ENCODE peak calls at places on chromosomes 1 and 21, in six cellular contexts. One of them, this sample, is unnamed.

GRCh38 chr1:176717052-176717754 is 254.2 kb downstream of the PAPPA2 start:
- DNase-seq in GM12891: no peak
- DNase-seq in HepG2: no peak
- DNase-seq in H1: no peak
- DNase-seq in K562: no peak
- DNase-seq in GM12878: no peak
- DNase-seq in this sample: no peak

GRCh38 chr1:18109756-18110597 is 2.4 kb downstream of the IGSF21 start:
- DNase-seq in H1: peak; percentile 96
- DNase-seq in GM12878: no peak
- DNase-seq in HepG2: no peak
- DNase-seq in K562: no peak
- DNase-seq in GM12891: peak; percentile 21
- DNase-seq in this sample: no peak

GRCh38 chr1:23385119-23385621 is 15.5 kb upstream of the ZNF436 start:
- DNase-seq in GM12878: no peak
- DNase-seq in K562: no peak
- DNase-seq in H1: no peak
- DNase-seq in GM12891: no peak
- DNase-seq in HepG2: no peak
- DNase-seq in this sample: no peak

GRCh38 chr1:225762444-225762843 is 15.2 kb upstream of the SRP9 start:
- DNase-seq in H1: no peak
- DNase-seq in HepG2: peak; percentile 76
- DNase-seq in K562: peak; percentile 17
- DNase-seq in GM12891: no peak
- DNase-seq in GM12878: no peak
- DNase-seq in this sample: no peak

GRCh38 chr1:157961805-157962762 is 31.4 kb upstream of the KIRREL1 start:
- DNase-seq in HepG2: no peak
- DNase-seq in K562: no peak
- DNase-seq in H1: no peak
- DNase-seq in GM12878: no peak
- DNase-seq in GM12891: no peak
- DNase-seq in this sample: no peak

GRCh38 chr21:44087426-44088400 is 19.5 kb upstream of the PWP2 start:
- DNase-seq in GM12878: no peak
- DNase-seq in H1: peak; percentile 33
- DNase-seq in GM12891: no peak
- DNase-seq in HepG2: no peak
- DNase-seq in K562: no peak
- DNase-seq in this sample: no peak

GRCh38 chr1:36922071-36922470 is 112.2 kb downstream of the GRIK3 start:
- DNase-seq in HepG2: no peak
- DNase-seq in GM12891: no peak
- DNase-seq in K562: no peak
- DNase-seq in GM12878: no peak
- DNase-seq in H1: peak; percentile 33
- DNase-seq in this sample: no peak

GRCh38 chr1:37717631-37718030 is 25.3 kb downstream of the CDCA8 start:
- DNase-seq in K562: no peak
- DNase-seq in HepG2: no peak
- DNase-seq in GM12878: no peak
- DNase-seq in GM12891: no peak
- DNase-seq in H1: no peak
- DNase-seq in this sample: no peak

GRCh38 chr1:160428053-160428452 is 27.7 kb downstream of the VANGL2 start:
- DNase-seq in H1: no peak
- DNase-seq in GM12878: no peak
- DNase-seq in HepG2: no peak
- DNase-seq in K562: no peak
- DNase-seq in GM12891: no peak
- DNase-seq in this sample: no peak

GRCh38 chr21:44508426-44508710 is 31.6 kb downstream of the KRTAP10-1 start:
- DNase-seq in GM12878: no peak
- DNase-seq in K562: no peak
- DNase-seq in H1: no peak
- DNase-seq in HepG2: no peak
- DNase-seq in GM12891: no peak
- DNase-seq in this sample: no peak

GRCh38 chr1:11985851-11986250 is 5.6 kb downstream of the MFN2 start:
- DNase-seq in HepG2: no peak
- DNase-seq in K562: no peak
- DNase-seq in GM12891: no peak
- DNase-seq in GM12878: no peak
- DNase-seq in H1: no peak
- DNase-seq in this sample: no peak

GRCh38 chr1:12294076-12294475 is 64.2 kb downstream of the VPS13D start:
- DNase-seq in K562: no peak
- DNase-seq in GM12891: no peak
- DNase-seq in H1: no peak
- DNase-seq in GM12878: no peak
- DNase-seq in HepG2: no peak
- DNase-seq in this sample: no peak

GRCh38 chr1:34740161-34740875 is 14.5 kb upstream of the GJB5 start:
- DNase-seq in GM12878: no peak
- DNase-seq in HepG2: no peak
- DNase-seq in H1: no peak
- DNase-seq in GM12891: no peak
- DNase-seq in K562: peak; percentile 26
- DNase-seq in this sample: no peak

GRCh38 chr1:108605633-108606032 is 45.7 kb downstream of the EEIG2 start:
- DNase-seq in HepG2: no peak
- DNase-seq in H1: no peak
- DNase-seq in GM12891: no peak
- DNase-seq in K562: no peak
- DNase-seq in GM12878: no peak
- DNase-seq in this sample: no peak

GRCh38 chr1:19664453-19665043 is at the start of gene HTR6:
- DNase-seq in GM12891: peak; percentile 69
- DNase-seq in GM12878: no peak
- DNase-seq in HepG2: no peak
- DNase-seq in K562: peak; percentile 73
- DNase-seq in H1: no peak
- DNase-seq in this sample: peak; percentile 63

GRCh38 chr1:35073265-35073811 is 5.8 kb upstream of the ZMYM1 start:
- DNase-seq in GM12891: no peak
- DNase-seq in GM12878: no peak
- DNase-seq in K562: no peak
- DNase-seq in HepG2: no peak
- DNase-seq in H1: no peak
- DNase-seq in this sample: no peak

GRCh38 chr1:154749078-154749760 is 120.9 kb downstream of the KCNN3 start:
- DNase-seq in GM12878: peak; percentile 28
- DNase-seq in H1: no peak
- DNase-seq in K562: no peak
- DNase-seq in GM12891: no peak
- DNase-seq in HepG2: no peak
- DNase-seq in this sample: no peak

GRCh38 chr1:45876000-45876399 is 72.6 kb downstream of the MAST2 start:
- DNase-seq in H1: no peak
- DNase-seq in GM12878: no peak
- DNase-seq in K562: no peak
- DNase-seq in HepG2: no peak
- DNase-seq in GM12891: no peak
- DNase-seq in this sample: no peak

GRCh38 chr1:19648689-19649088 is 4.6 kb downstream of the NBL1 start:
- DNase-seq in GM12878: no peak
- DNase-seq in HepG2: peak; percentile 53
- DNase-seq in H1: peak; percentile 90
- DNase-seq in K562: peak; percentile 61
- DNase-seq in GM12891: no peak
- DNase-seq in this sample: no peak

GRCh38 chr1:201718346-201719202 is 110.4 kb upstream of the IPO9 start:
- DNase-seq in H1: no peak
- DNase-seq in GM12891: no peak
- DNase-seq in GM12878: no peak
- DNase-seq in HepG2: no peak
- DNase-seq in K562: peak; percentile 87
- DNase-seq in this sample: no peak

GRCh38 chr1:168913711-168914463 is 184.9 kb upstream of the DPT start:
- DNase-seq in GM12891: no peak
- DNase-seq in K562: no peak
- DNase-seq in H1: no peak
- DNase-seq in GM12878: no peak
- DNase-seq in HepG2: no peak
- DNase-seq in this sample: no peak

GRCh38 chr1:40842691-40843090 is 19.5 kb downstream of the CITED4 start:
- DNase-seq in GM12878: no peak
- DNase-seq in GM12891: no peak
- DNase-seq in K562: no peak
- DNase-seq in H1: no peak
- DNase-seq in HepG2: no peak
- DNase-seq in this sample: no peak

DNA sequence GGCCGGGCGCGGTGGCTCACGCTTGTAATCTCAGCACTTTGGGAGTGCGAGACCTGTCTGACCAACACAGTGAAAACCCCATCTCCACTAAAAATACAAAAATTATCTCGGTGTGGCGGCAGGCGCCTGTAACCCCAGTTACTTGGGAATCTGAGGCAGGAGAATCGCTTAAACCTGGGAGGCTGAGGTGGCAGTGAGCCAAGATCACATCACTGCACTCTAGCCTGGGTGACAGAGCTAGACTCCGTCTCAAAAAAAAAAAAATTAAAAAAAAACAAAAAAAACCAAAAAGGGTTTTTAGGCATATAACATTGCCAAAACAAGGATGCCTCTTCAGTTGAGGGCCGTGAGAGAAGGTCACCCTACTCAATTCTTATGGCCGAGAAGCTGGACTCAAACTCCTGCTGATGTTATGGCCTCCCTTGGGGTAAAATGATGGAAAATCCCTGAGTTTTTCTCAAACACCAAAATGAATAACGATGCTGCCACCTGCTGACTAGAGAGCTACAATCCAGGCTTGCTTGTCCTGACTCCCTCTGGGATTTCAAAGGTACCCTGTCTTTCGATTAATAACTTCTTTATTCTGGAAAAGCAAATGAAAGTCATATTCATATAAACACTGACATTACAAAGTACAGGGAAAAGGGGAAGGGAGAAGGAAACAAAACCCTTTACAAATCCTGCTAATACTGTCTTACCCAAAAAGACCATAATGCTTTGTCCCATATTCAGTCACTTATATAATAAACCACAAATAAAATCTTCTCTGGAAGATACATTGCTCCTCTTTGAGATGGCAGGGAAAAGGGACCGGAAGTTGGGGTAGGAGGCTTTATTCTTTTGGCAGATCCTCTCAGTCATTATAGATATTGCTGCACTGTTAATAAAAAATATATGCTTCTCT is 10.7 kb downstream of the RAB42 start:
- DNase-seq in H1: peak; percentile 63
- DNase-seq in K562: peak; percentile 78
- DNase-seq in GM12878: no peak
- DNase-seq in HepG2: peak; percentile 81
- DNase-seq in GM12891: no peak
- DNase-seq in this sample: no peak
- TF ChIP-seq TAF1 in H1: no peak
- TF ChIP-seq TAF1 in K562: no peak
- TF ChIP-seq TAF1 in GM12878: no peak
- TF ChIP-seq TAF1 in HepG2: no peak
- TF ChIP-seq TAF1 in GM12891: no peak
- TF ChIP-seq TAF1 in this sample: no peak

GRCh38 chr1:85579619-85580018 is 942 bp upstream of the CCN1 start:
- DNase-seq in GM12891: no peak
- DNase-seq in HepG2: no peak
- DNase-seq in H1: peak; percentile 60
- DNase-seq in K562: no peak
- DNase-seq in GM12878: no peak
- DNase-seq in this sample: no peak
- TF ChIP-seq POLR2A in GM12891: no peak
- TF ChIP-seq POLR2A in HepG2: no peak
- TF ChIP-seq POLR2A in H1: peak; percentile 69
- TF ChIP-seq POLR2A in K562: no peak
- TF ChIP-seq POLR2A in GM12878: no peak
- TF ChIP-seq POLR2A in this sample: no peak

GRCh38 chr1:13754510-13755103 is 54.6 kb downstream of the PRDM2 start:
- DNase-seq in K562: no peak
- DNase-seq in GM12878: no peak
- DNase-seq in HepG2: no peak
- DNase-seq in GM12891: no peak
- DNase-seq in H1: no peak
- DNase-seq in this sample: no peak

GRCh38 chr1:13759072-13759471 is 59.1 kb downstream of the PRDM2 start:
- DNase-seq in HepG2: no peak
- DNase-seq in K562: no peak
- DNase-seq in GM12891: no peak
- DNase-seq in H1: no peak
- DNase-seq in GM12878: no peak
- DNase-seq in this sample: no peak

GRCh38 chr1:13754003-13754402 is 54.0 kb downstream of the PRDM2 start:
- DNase-seq in GM12891: no peak
- DNase-seq in HepG2: no peak
- DNase-seq in GM12878: peak; percentile 32
- DNase-seq in K562: no peak
- DNase-seq in H1: no peak
- DNase-seq in this sample: no peak

GRCh38 chr1:13757693-13758092 is 57.7 kb downstream of the PRDM2 start:
- DNase-seq in H1: no peak
- DNase-seq in GM12891: no peak
- DNase-seq in GM12878: no peak
- DNase-seq in HepG2: no peak
- DNase-seq in K562: no peak
- DNase-seq in this sample: no peak

DNA sequence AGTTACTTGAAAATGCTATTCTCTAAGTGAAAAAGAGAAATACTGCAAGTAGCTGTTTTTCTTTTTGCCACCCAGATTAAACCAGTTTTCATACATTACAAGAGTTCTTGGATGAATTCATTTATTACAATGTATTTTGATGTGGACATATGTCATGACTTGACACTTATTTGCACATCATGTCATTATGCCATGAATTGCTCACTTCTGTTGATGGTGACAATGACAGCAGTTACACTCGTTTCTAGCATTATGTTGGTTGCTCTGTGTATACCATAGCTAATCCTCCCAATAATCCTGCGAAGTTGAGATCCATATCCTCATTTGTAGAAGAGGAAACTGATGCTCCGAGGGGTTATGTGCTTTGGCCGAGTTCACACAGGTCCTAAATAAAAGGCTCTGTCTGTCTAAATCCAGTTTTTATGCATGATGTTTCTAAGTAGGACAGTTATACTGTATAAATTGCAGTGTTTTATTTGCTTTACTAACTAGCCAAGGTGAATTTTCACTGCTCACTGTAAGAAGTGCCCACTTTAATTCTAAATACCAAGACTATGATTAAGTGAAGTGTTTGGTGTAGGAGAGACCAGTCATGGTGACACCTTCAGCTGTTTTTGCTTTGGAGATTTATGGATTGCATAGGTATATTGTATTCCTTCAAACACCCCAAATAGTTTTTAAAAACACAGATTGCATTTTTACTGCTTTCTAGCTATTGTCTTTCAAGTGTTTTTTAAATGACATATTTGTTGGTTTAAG is 56.7 kb downstream of the PRDM2 start:
- DNase-seq in GM12891: no peak
- DNase-seq in H1: no peak
- DNase-seq in GM12878: no peak
- DNase-seq in HepG2: no peak
- DNase-seq in K562: no peak
- DNase-seq in this sample: no peak
- TF ChIP-seq POLR2AphosphoS5 in GM12891: no peak
- TF ChIP-seq POLR2AphosphoS5 in H1: no peak
- TF ChIP-seq POLR2AphosphoS5 in GM12878: no peak
- TF ChIP-seq POLR2AphosphoS5 in HepG2: no peak
- TF ChIP-seq POLR2AphosphoS5 in K562: no peak
- TF ChIP-seq POLR2AphosphoS5 in this sample: no peak

GRCh38 chr1:182669266-182669665 is 15.1 kb downstream of the RGS8 start:
- DNase-seq in HepG2: no peak
- DNase-seq in K562: no peak
- DNase-seq in H1: no peak
- DNase-seq in GM12891: no peak
- DNase-seq in GM12878: no peak
- DNase-seq in this sample: no peak
- TF ChIP-seq TAF1 in HepG2: no peak
- TF ChIP-seq TAF1 in K562: no peak
- TF ChIP-seq TAF1 in H1: no peak
- TF ChIP-seq TAF1 in GM12891: no peak
- TF ChIP-seq TAF1 in GM12878: no peak
- TF ChIP-seq TAF1 in this sample: no peak